ENCODE peak calls at places on chromosomes 2 and 18, in ten cellular contexts. T is Kasumi-1; Y is iPS DF 19.7; G is MCF 10A; A is stimulated activated CD4-positive, alpha-beta T cell treated with anti-CD3 and anti-CD28 coated beads, Interleukin-12 subunit alpha, Interleukin-12 subunit beta, amount 100 ng/mL, for 4 hours; R is cardiac muscle cell; H is neural progenitor cell; W is astrocyte of the spinal cord; B is DMS 273 treated with DMSO at 0.1 percent for 48 hours; C is hepatocyte. J is an unnamed sample.

GRCh38 chr18:13623348-13623747 is 103.0 kb downstream of the FAM210A start:
- DNase-seq in T (peak; percentile 17), Y (no peak), G (no peak), A (no peak), R (no peak), H (no peak), W (no peak), B (no peak), C (no peak), J (no peak)

GRCh38 chr2:45009303-45009927 is at the start of gene SIX2:
- DNase-seq in T (peak; percentile 95), Y (peak; percentile 93), G (peak; percentile 98), A (no peak), R (peak; percentile 99), H (peak; percentile 99), W (peak; percentile 97), B (peak; percentile 95), C (peak; percentile 93), J (no peak)

GRCh38 chr2:199228887-199229819 is 228.6 kb downstream of the SATB2 start:
- DNase-seq in T (peak; percentile 99), Y (no peak), G (peak; percentile 93), A (no peak), R (peak; percentile 61), H (no peak), W (peak; percentile 96), B (peak; percentile 19), C (no peak), J (peak; percentile 75)

GRCh38 chr2:170531876-170532275 is 183.3 kb upstream of the SP5 start:
- DNase-seq in T (no peak), Y (no peak), G (no peak), A (no peak), R (no peak), H (no peak), W (no peak), B (no peak), C (no peak), J (no peak)

GRCh38 chr2:181234429-181235410 is 222.5 kb upstream of the ITGA4 start:
- DNase-seq in T (no peak), Y (no peak), G (no peak), A (no peak), R (no peak), H (no peak), W (no peak), B (peak; percentile 63), C (no peak), J (no peak)

GRCh38 chr2:75604479-75604878 is 42.1 kb upstream of the MRPL19 start:
- DNase-seq in T (no peak), Y (no peak), G (no peak), A (no peak), R (no peak), H (no peak), W (no peak), B (no peak), C (no peak), J (no peak)

GRCh38 chr2:160033732-160034392 is 28.6 kb downstream of the PLA2R1 start:
- DNase-seq in T (no peak), Y (no peak), G (peak; percentile 67), A (no peak), R (peak; percentile 72), H (no peak), W (peak; percentile 59), B (no peak), C (no peak), J (no peak)

GRCh38 chr2:170771049-170771937 is 1.1 kb downstream of the ERICH2 start:
- DNase-seq in T (peak; percentile 33), Y (no peak), G (peak; percentile 45), A (no peak), R (peak; percentile 0), H (peak; percentile 81), W (peak; percentile 17), B (no peak), C (no peak), J (no peak)

GRCh38 chr2:9782197-9782719 is 61.0 kb upstream of the TAF1B start:
- DNase-seq in T (no peak), Y (no peak), G (peak; percentile 75), A (peak; percentile 58), R (no peak), H (no peak), W (no peak), B (no peak), C (peak; percentile 68), J (no peak)

GRCh38 chr2:207189040-207189439 is 23.3 kb upstream of the KLF7 start:
- DNase-seq in T (no peak), Y (no peak), G (no peak), A (no peak), R (peak; percentile 63), H (no peak), W (no peak), B (no peak), C (no peak), J (no peak)